ENCODE peak calls at places on chromosomes 7 and 10, in four cellular contexts. D, B, Z and C are unnamed samples.

GRCh38 chr7:70701487-70701886 is 430.5 kb upstream of the GALNT17 start:
- DNase-seq in B (no peak), Z (no peak), D (no peak), C (no peak)

GRCh38 chr7:80499350-80499955 is 12.4 kb downstream of the GNAT3 start:
- DNase-seq in D (peak; percentile 92), Z (peak; percentile 95), B (no peak), C (peak; percentile 88)

GRCh38 chr7:111990597-111990996 is 215.6 kb downstream of the DOCK4 start:
- DNase-seq in Z (no peak), D (no peak), B (no peak), C (no peak)

GRCh38 chr10:50392966-50393718 is 141.8 kb upstream of the ASAH2 start:
- DNase-seq in B (no peak), D (peak; percentile 63), Z (no peak), C (no peak)

GRCh38 chr10:43953672-43954071 is 305.0 kb upstream of the ZNF32 start:
- DNase-seq in B (no peak), D (no peak), Z (no peak), C (no peak)

GRCh38 chr7:157439761-157440160 is 103.0 kb downstream of the DNAJB6 start:
- DNase-seq in Z (no peak), D (no peak), B (no peak), C (no peak)

GRCh38 chr7:142909921-142910521 is 23.5 kb downstream of the TRPV5 start:
- DNase-seq in D (no peak), B (no peak), Z (no peak), C (no peak)

GRCh38 chr10:114698271-114699185 is 40.5 kb upstream of the ABLIM1 start:
- DNase-seq in D (no peak), B (no peak), Z (peak; percentile 55), C (no peak)

GRCh38 chr10:112783653-112784426 is 166.2 kb upstream of the TCF7L2 start:
- DNase-seq in B (no peak), D (no peak), Z (no peak), C (no peak)

GRCh38 chr7:19589436-19589835 is 119.4 kb downstream of the POLR1F start:
- DNase-seq in D (no peak), Z (no peak), B (no peak), C (no peak)

GRCh38 chr10:124473070-124473469 is 11.4 kb downstream of the LHPP start:
- DNase-seq in Z (no peak), D (no peak), B (no peak), C (no peak)

GRCh38 chr7:120165231-120165630 is 107.7 kb upstream of the KCND2 start:
- DNase-seq in D (no peak), B (no peak), Z (no peak), C (no peak)

GRCh38 chr10:48900296-48900695 is 39.3 kb downstream of the LRRC18 start:
- DNase-seq in Z (no peak), B (no peak), D (no peak), C (no peak)

GRCh38 chr7:156155988-156156733 is 343.9 kb upstream of the SHH start:
- DNase-seq in Z (no peak), D (no peak), B (no peak), C (no peak)

GRCh38 chr7:44189286-44189992 is at the start of gene GCK:
- DNase-seq in Z (no peak), B (no peak), D (no peak), C (peak; percentile 50)

GRCh38 chr7:65955718-65956117 is 26.3 kb downstream of the GUSB start:
- DNase-seq in D (no peak), B (no peak), Z (no peak), C (no peak)

GRCh38 chr7:118559207-118559606 is 334.7 kb downstream of the ANKRD7 start:
- DNase-seq in Z (no peak), B (no peak), D (no peak), C (no peak)

GRCh38 chr7:75727881-75728592 is 10.7 kb downstream of the HIP1 start:
- DNase-seq in D (peak; percentile 76), Z (peak; percentile 52), B (no peak), C (peak; percentile 53)
- H2BK5ac ChIP-seq in D (no peak overlapping the region), Z (peak overlapping the region; percentile 62), B (no peak overlapping the region), C (no peak overlapping the region)

GRCh38 chr10:75395171-75395954 is 6.2 kb downstream of the ZNF503 start:
- DNase-seq in D (peak; percentile 62), B (peak; percentile 73), Z (peak; percentile 48), C (peak; percentile 59)

GRCh38 chr10:75397571-75397921 is 4.0 kb downstream of the ZNF503 start:
- DNase-seq in Z (no peak), D (peak; percentile 57), B (peak; percentile 20), C (peak; percentile 26)

GRCh38 chr10:75395955-75396860 is 5.4 kb downstream of the ZNF503 start:
- DNase-seq in B (peak; percentile 38), Z (no peak), D (peak; percentile 76), C (peak; percentile 33)

GRCh38 chr10:75398238-75398629 is 3.3 kb downstream of the ZNF503 start:
- DNase-seq in Z (no peak), B (no peak), D (peak; percentile 33), C (no peak)

GRCh38 chr10:75396861-75397570 is 4.5 kb downstream of the ZNF503 start:
- DNase-seq in Z (no peak), B (peak; percentile 38), D (peak; percentile 56), C (peak; percentile 26)
- H3K4me3 ChIP-seq in Z (peak overlapping the region; percentile 99), B (peak overlapping the region; percentile 69), D (peak overlapping the region; percentile 45), C (no peak overlapping the region)

GRCh38 chr10:32990811-32991210 is 32.8 kb upstream of the ITGB1 start:
- DNase-seq in Z (no peak), B (no peak), D (no peak), C (no peak)
- H2BK120ac ChIP-seq in Z (no peak overlapping the region), B (no peak overlapping the region), D (no peak overlapping the region), C (no peak overlapping the region)

GRCh38 chr10:95337354-95337753 is 46.6 kb upstream of the PDLIM1 start:
- DNase-seq in D (no peak), B (no peak), Z (no peak), C (no peak)
- H2BK5ac ChIP-seq in D (no peak overlapping the region), B (no peak overlapping the region), Z (no peak overlapping the region), C (no peak overlapping the region)

GRCh38 chr7:94089806-94090205 is 85.7 kb upstream of the BET1 start:
- DNase-seq in B (no peak), D (no peak), Z (no peak), C (no peak)

GRCh38 chr7:94088560-94088959 is 84.4 kb upstream of the BET1 start:
- DNase-seq in Z (peak; percentile 57), D (peak; percentile 56), B (peak; percentile 23), C (peak; percentile 11)

GRCh38 chr7:94092980-94093379 is 88.8 kb upstream of the BET1 start:
- DNase-seq in B (no peak), Z (no peak), D (no peak), C (no peak)

DNA sequence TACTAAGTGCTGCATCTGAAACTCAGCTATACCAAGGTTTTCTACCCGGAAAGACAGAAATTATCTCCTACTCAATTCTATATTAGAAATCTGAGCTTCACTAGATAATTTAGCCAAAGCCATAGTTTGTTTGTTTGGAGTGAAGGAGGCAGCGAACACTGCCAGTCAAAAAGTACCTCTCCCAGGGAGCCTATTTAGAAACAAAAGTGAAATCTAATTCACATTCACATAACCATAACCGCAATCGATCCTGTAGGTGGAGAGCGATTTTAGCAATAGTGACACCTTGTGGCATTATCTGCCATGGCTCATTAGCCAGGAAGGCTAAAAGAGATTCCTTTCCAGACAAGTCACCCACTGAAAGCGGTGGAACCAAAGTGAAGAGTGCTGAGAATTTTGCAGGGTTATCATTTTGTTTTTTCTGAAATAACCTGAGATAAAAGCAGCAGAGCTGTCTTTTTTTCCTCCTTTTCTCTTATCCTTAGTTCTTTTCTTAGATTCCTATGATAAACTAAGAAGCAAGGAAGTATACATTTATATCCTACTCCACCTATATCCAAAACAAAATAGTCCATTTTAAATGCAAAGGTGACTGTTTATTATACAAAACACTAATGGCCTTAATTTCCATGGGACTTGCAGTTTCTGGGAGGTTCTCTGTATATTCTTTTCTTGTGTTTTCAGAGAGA is 83.7 kb upstream of the BET1 start:
- DNase-seq in B (peak; percentile 43), D (peak; percentile 87), Z (peak; percentile 85), C (peak; percentile 82)
- H3K4me3 ChIP-seq in B (no peak overlapping the region), D (no peak overlapping the region), Z (peak overlapping the region; percentile 15), C (no peak overlapping the region)

GRCh38 chr7:78020131-78020873 is 221.7 kb downstream of the PHTF2 start:
- DNase-seq in Z (peak; percentile 91), D (peak; percentile 83), B (peak; percentile 41), C (peak; percentile 83)
- H2BK120ac ChIP-seq in Z (peak overlapping the region; percentile 49), D (peak overlapping the region; percentile 19), B (no peak overlapping the region), C (peak overlapping the region; percentile 96)

GRCh38 chr10:111129348-111129747 is 52.5 kb downstream of the ADRA2A start:
- DNase-seq in D (no peak), Z (no peak), B (no peak), C (no peak)

GRCh38 chr10:111131168-111131799 is 54.5 kb downstream of the ADRA2A start:
- DNase-seq in D (no peak), B (no peak), Z (no peak), C (peak; percentile 17)

GRCh38 chr10:111126981-111127848 is 50.4 kb downstream of the ADRA2A start:
- DNase-seq in B (no peak), Z (no peak), D (no peak), C (peak; percentile 32)

GRCh38 chr10:111128331-111129167 is 51.7 kb downstream of the ADRA2A start:
- DNase-seq in Z (peak; percentile 12), D (peak; percentile 12), B (no peak), C (peak; percentile 29)

GRCh38 chr10:111130471-111130870 is 53.6 kb downstream of the ADRA2A start:
- DNase-seq in Z (no peak), B (no peak), D (no peak), C (no peak)
- H2BK5ac ChIP-seq in Z (no peak overlapping the region), B (no peak overlapping the region), D (no peak overlapping the region), C (no peak overlapping the region)

GRCh38 chr7:30256459-30256858 is 27.9 kb upstream of the ZNRF2 start:
- DNase-seq in B (no peak), D (no peak), Z (no peak), C (no peak)
- H3K4me3 ChIP-seq in B (no peak overlapping the region), D (no peak overlapping the region), Z (no peak overlapping the region), C (no peak overlapping the region)